ENCODE peak calls at places on chromosomes 16 and 17, in eight cellular contexts. J is adipocyte; Q is mucosa of descending colon; W is Peyer's patch; F is PC-3; V is effector memory CD4-positive, alpha-beta T cell; X is GM23248; O is PC-9. M is an unnamed sample.

GRCh38 chr16:68901910-68902309 is 58.6 kb downstream of the TANGO6 start:
- DNase-seq in V (no peak), Q (no peak), F (peak; percentile 42), X (peak; percentile 77), O (peak; percentile 46), J (peak; percentile 80), W (no peak), M (no peak)

GRCh38 chr17:80372456-80372855 is 42.5 kb upstream of the ENDOV start:
- DNase-seq in W (no peak), X (no peak), O (no peak), F (no peak), J (no peak), V (no peak), Q (no peak), M (no peak)

GRCh38 chr16:70251651-70252354 is at the start of gene EXOSC6:
- DNase-seq in W (peak; percentile 96), Q (peak; percentile 93), V (peak; percentile 88), X (peak; percentile 98), J (peak; percentile 93), F (peak; percentile 90), O (peak; percentile 83), M (peak; percentile 95)

GRCh38 chr16:89983550-89983949 is 35.0 kb downstream of the DEF8 start:
- DNase-seq in X (no peak), W (no peak), Q (no peak), V (no peak), F (no peak), J (no peak), O (no peak), M (no peak)

GRCh38 chr17:33201255-33201654 is 91.8 kb downstream of the ASIC2 start:
- DNase-seq in X (no peak), J (no peak), W (no peak), O (no peak), Q (no peak), F (no peak), V (no peak), M (no peak)

GRCh38 chr17:57868775-57869598 is 19.1 kb upstream of the MRPS23 start:
- DNase-seq in V (no peak), F (no peak), Q (no peak), J (no peak), O (no peak), W (no peak), X (no peak), M (no peak)

GRCh38 chr17:39400547-39401411 is 647 bp downstream of the FBXL20 start:
- DNase-seq in Q (peak; percentile 64), O (no peak), W (peak; percentile 47), J (peak; percentile 66), F (no peak), X (peak; percentile 66), V (no peak), M (no peak)

GRCh38 chr16:79601978-79602609 is 1.6 kb upstream of the MAF start:
- DNase-seq in O (no peak), F (peak; percentile 55), W (peak; percentile 93), X (peak; percentile 77), Q (no peak), V (peak; percentile 80), J (peak; percentile 81), M (peak; percentile 84)

GRCh38 chr16:75007443-75007842 is 8.6 kb downstream of the ZNRF1 start:
- DNase-seq in O (no peak), X (no peak), V (no peak), J (no peak), W (no peak), F (no peak), Q (no peak), M (no peak)

GRCh38 chr16:19844945-19845641 is 39.6 kb downstream of the GPRC5B start:
- DNase-seq in X (peak; percentile 96), V (no peak), F (peak; percentile 53), J (peak; percentile 75), Q (no peak), W (peak; percentile 43), O (no peak), M (no peak)

GRCh38 chr17:61816538-61816937 is 46.8 kb downstream of the BRIP1 start:
- DNase-seq in W (no peak), X (peak; percentile 37), O (no peak), J (peak; percentile 23), F (no peak), Q (no peak), V (no peak), M (no peak)

GRCh38 chr16:85746431-85747227 is 4.3 kb downstream of the C16orf74 start:
- DNase-seq in V (no peak), X (peak; percentile 80), F (peak; percentile 96), W (no peak), Q (no peak), O (peak; percentile 98), J (no peak), M (no peak)

GRCh38 chr16:50268352-50268751 is 2.0 kb downstream of the ADCY7 start:
- DNase-seq in V (no peak), J (no peak), F (no peak), X (no peak), Q (no peak), W (peak; percentile 42), O (no peak), M (no peak)

DNA sequence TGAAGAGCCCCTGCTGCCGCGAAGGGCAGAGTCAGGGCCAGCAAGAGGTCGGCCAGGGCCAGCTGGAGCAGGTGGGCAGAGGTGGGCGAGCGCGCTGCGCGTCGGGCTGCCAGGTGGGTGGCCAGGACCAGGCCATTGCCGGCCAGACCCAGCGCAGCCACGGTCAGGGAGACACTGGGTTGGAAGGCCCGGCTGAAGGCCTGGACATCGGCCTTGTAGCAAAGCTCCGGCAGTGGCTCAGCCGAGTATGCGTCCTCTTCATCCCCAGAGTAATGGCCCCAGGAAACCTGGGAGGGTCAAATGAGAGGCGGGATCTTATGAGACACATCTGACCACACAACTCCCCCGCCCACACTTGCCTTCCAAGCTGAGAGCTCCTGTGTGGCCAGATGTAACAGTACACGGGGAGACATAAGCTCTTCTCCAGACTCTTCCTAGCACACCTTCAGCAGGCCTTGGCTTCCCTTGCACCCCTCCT is 1.3 kb downstream of the CCR10 start:
- DNase-seq in Q (no peak), X (no peak), J (no peak), O (no peak), W (no peak), V (no peak), F (no peak), M (no peak)
- H3K4me1 ChIP-seq in Q (peaks cover 68% of the 10 kb centered on the region), X (peaks cover 26% of the 10 kb centered on the region), J (peaks cover 38% of the 10 kb centered on the region), O (peaks cover 38% of the 10 kb centered on the region), W (peaks cover 34% of the 10 kb centered on the region), V (peaks cover 66% of the 10 kb centered on the region), F (peaks cover 40% of the 10 kb centered on the region), M (peaks cover 71% of the 10 kb centered on the region)

GRCh38 chr16:10883004-10883403 is 6.0 kb downstream of the CIITA start:
- DNase-seq in F (peak; percentile 59), O (peak; percentile 75), J (no peak), X (no peak), V (no peak), Q (no peak), W (peak; percentile 58), M (no peak)

GRCh38 chr16:10881479-10882030 is 4.6 kb downstream of the CIITA start:
- DNase-seq in F (no peak), Q (no peak), O (no peak), X (no peak), J (no peak), V (no peak), W (peak; percentile 42), M (no peak)

GRCh38 chr16:10879681-10880589 is 2.9 kb downstream of the CIITA start:
- DNase-seq in F (no peak), W (peak; percentile 60), J (no peak), O (no peak), V (no peak), Q (no peak), X (no peak), M (no peak)

GRCh38 chr16:10878644-10879498 is 1.9 kb downstream of the CIITA start:
- DNase-seq in Q (peak; percentile 84), O (peak; percentile 47), W (peak; percentile 82), J (peak; percentile 67), V (no peak), X (peak; percentile 69), F (peak; percentile 21), M (no peak)

GRCh38 chr16:10880609-10881452 is 3.8 kb downstream of the CIITA start:
- DNase-seq in Q (no peak), F (no peak), O (no peak), V (no peak), W (peak; percentile 38), X (no peak), J (no peak), M (no peak)
- H3K4me1 ChIP-seq in Q (peaks cover 9% of the 10 kb centered on the region), F (peaks cover 24% of the 10 kb centered on the region), O (peaks cover 13% of the 10 kb centered on the region), V (peaks cover 8% of the 10 kb centered on the region), W (peaks cover 3% of the 10 kb centered on the region), X (peaks cover 9% of the 10 kb centered on the region), J (peaks cover 10% of the 10 kb centered on the region), M (peaks cover 35% of the 10 kb centered on the region)

GRCh38 chr17:9020096-9020823 is 1.1 kb upstream of the NTN1 start:
- DNase-seq in O (no peak), J (no peak), V (no peak), F (no peak), Q (no peak), X (no peak), W (no peak), M (no peak)

GRCh38 chr17:9021158-9021984 is at the start of gene NTN1:
- DNase-seq in F (peak; percentile 17), Q (peak; percentile 56), V (peak; percentile 25), J (peak; percentile 77), W (peak; percentile 65), X (peak; percentile 62), O (no peak), M (peak; percentile 53)

GRCh38 chr17:9021985-9022552 is 759 bp downstream of the NTN1 start:
- DNase-seq in V (no peak), Q (no peak), O (no peak), J (peak; percentile 39), F (no peak), W (no peak), X (peak; percentile 62), M (no peak)

GRCh38 chr17:9022553-9023388 is 1.5 kb downstream of the NTN1 start:
- DNase-seq in Q (no peak), J (no peak), O (no peak), W (no peak), F (no peak), V (no peak), X (peak; percentile 55), M (no peak)

GRCh38 chr17:9020824-9021157 is 519 bp upstream of the NTN1 start:
- DNase-seq in X (no peak), J (no peak), F (no peak), W (no peak), V (no peak), Q (no peak), O (no peak), M (no peak)
- H3K4me1 ChIP-seq in X (no peaks in the 10 kb centered on the region), J (no peaks in the 10 kb centered on the region), F (no peaks in the 10 kb centered on the region), W (peaks cover 10% of the 10 kb centered on the region), V (peaks cover 26% of the 10 kb centered on the region), Q (peaks cover 27% of the 10 kb centered on the region), O (peaks cover 17% of the 10 kb centered on the region), M (peaks cover 12% of the 10 kb centered on the region)

DNA sequence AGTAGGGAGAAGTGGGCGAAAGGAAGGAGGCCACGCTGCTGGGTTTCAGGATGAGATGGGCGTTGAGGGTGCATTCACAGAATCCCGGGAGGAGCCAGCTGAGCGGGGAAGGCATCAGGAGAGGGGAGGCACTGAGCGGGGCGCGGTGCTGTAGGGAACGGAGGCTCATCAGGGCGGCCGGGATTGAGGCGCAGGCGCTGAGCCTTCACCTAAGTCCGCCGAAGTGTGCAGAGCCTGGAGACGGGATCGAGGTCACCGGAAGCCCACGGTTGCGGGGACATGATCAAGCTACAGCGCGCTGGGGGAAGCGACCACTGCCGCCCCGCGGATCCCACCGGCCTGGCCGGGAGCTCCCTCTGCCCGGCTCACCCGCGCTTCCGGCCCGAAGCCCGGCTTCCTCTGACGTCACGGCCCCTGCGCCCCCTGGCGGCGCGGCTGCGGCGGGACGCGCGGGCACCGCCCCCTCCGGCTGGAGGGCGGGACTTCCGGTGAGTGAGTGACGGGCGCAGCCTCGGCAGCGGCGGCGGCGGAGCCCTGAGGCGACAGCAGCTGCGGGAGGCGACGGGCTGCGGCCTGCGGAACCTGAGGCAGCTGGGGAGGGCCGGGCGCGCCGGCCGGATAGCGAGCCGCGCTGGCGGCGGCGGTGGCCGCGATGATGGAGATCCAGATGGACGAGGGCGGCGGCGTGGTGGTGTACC is at the start of gene MAPK8IP3:
- DNase-seq in W (peak; percentile 95), F (peak; percentile 90), X (peak; percentile 90), V (peak; percentile 90), Q (peak; percentile 93), J (peak; percentile 94), O (peak; percentile 69), M (peak; percentile 96)
- H3K4me1 ChIP-seq in W (peaks cover 3% of the 10 kb centered on the region), F (peaks cover 27% of the 10 kb centered on the region), X (peaks cover 26% of the 10 kb centered on the region), V (peaks cover 21% of the 10 kb centered on the region), Q (peaks cover 11% of the 10 kb centered on the region), J (peaks cover 30% of the 10 kb centered on the region), O (peaks cover 18% of the 10 kb centered on the region), M (peaks cover 32% of the 10 kb centered on the region)

M was measured in CD8-positive, alpha-beta T cell.